ENCODE peak calls at places on chromosome 22, in five cellular contexts. One of them, this sample, is unnamed.

GRCh38 chr22:44440224-44441160 is 57.5 kb downstream of the RTL6 start:
- DNase-seq in iPS-NIHi11: no peak
- DNase-seq in activated naive CD4-positive, alpha-beta T cell treated with anti-CD3 and anti-CD28 coated beads for 36 hours: no peak
- DNase-seq in caudate nucleus: no peak
- DNase-seq in HFF-Myc: no peak
- DNase-seq in this sample: no peak

GRCh38 chr22:49968313-49968830 is 7.8 kb downstream of the PIM3 start:
- DNase-seq in iPS-NIHi11: peak; percentile 2
- DNase-seq in activated naive CD4-positive, alpha-beta T cell treated with anti-CD3 and anti-CD28 coated beads for 36 hours: peak; percentile 8
- DNase-seq in caudate nucleus: no peak
- DNase-seq in HFF-Myc: no peak
- DNase-seq in this sample: peak; percentile 51

GRCh38 chr22:47195156-47195675 is 432.8 kb downstream of the TBC1D22A start:
- DNase-seq in iPS-NIHi11: no peak
- DNase-seq in activated naive CD4-positive, alpha-beta T cell treated with anti-CD3 and anti-CD28 coated beads for 36 hours: no peak
- DNase-seq in caudate nucleus: no peak
- DNase-seq in HFF-Myc: no peak
- DNase-seq in this sample: no peak

GRCh38 chr22:23401111-23401909 is 178.8 kb downstream of the IGLL1 start:
- DNase-seq in iPS-NIHi11: no peak
- DNase-seq in activated naive CD4-positive, alpha-beta T cell treated with anti-CD3 and anti-CD28 coated beads for 36 hours: no peak
- DNase-seq in caudate nucleus: no peak
- DNase-seq in HFF-Myc: peak; percentile 14
- DNase-seq in this sample: no peak

GRCh38 chr22:44025171-44026065 is 1.3 kb downstream of the PARVB start:
- DNase-seq in iPS-NIHi11: no peak
- DNase-seq in activated naive CD4-positive, alpha-beta T cell treated with anti-CD3 and anti-CD28 coated beads for 36 hours: no peak
- DNase-seq in caudate nucleus: no peak
- DNase-seq in HFF-Myc: no peak
- DNase-seq in this sample: peak; percentile 56

GRCh38 chr22:37051629-37052385 is at the start of gene KCTD17:
- DNase-seq in iPS-NIHi11: peak; percentile 95
- DNase-seq in activated naive CD4-positive, alpha-beta T cell treated with anti-CD3 and anti-CD28 coated beads for 36 hours: peak; percentile 79
- DNase-seq in caudate nucleus: no peak
- DNase-seq in HFF-Myc: no peak
- DNase-seq in this sample: peak; percentile 61

GRCh38 chr22:23193420-23193819 is 13.1 kb downstream of the BCR start:
- DNase-seq in iPS-NIHi11: no peak
- DNase-seq in activated naive CD4-positive, alpha-beta T cell treated with anti-CD3 and anti-CD28 coated beads for 36 hours: no peak
- DNase-seq in caudate nucleus: no peak
- DNase-seq in HFF-Myc: no peak
- DNase-seq in this sample: no peak

GRCh38 chr22:22022255-22022840 is 39.8 kb upstream of the TOP3B start:
- DNase-seq in iPS-NIHi11: no peak
- DNase-seq in activated naive CD4-positive, alpha-beta T cell treated with anti-CD3 and anti-CD28 coated beads for 36 hours: no peak
- DNase-seq in caudate nucleus: no peak
- DNase-seq in HFF-Myc: no peak
- DNase-seq in this sample: no peak

GRCh38 chr22:37514526-37515051 is 4.6 kb downstream of the CARD10 start:
- DNase-seq in iPS-NIHi11: no peak
- DNase-seq in activated naive CD4-positive, alpha-beta T cell treated with anti-CD3 and anti-CD28 coated beads for 36 hours: no peak
- DNase-seq in caudate nucleus: no peak
- DNase-seq in HFF-Myc: no peak
- DNase-seq in this sample: no peak

GRCh38 chr22:49532831-49533802 is 294.6 kb downstream of the BRD1 start:
- DNase-seq in iPS-NIHi11: no peak
- DNase-seq in activated naive CD4-positive, alpha-beta T cell treated with anti-CD3 and anti-CD28 coated beads for 36 hours: no peak
- DNase-seq in caudate nucleus: no peak
- DNase-seq in HFF-Myc: no peak
- DNase-seq in this sample: no peak

GRCh38 chr22:44437493-44438015 is 60.5 kb downstream of the RTL6 start:
- DNase-seq in iPS-NIHi11: no peak
- DNase-seq in activated naive CD4-positive, alpha-beta T cell treated with anti-CD3 and anti-CD28 coated beads for 36 hours: no peak
- DNase-seq in caudate nucleus: no peak
- DNase-seq in HFF-Myc: no peak
- DNase-seq in this sample: no peak

GRCh38 chr22:17451251-17451765 is 82.0 kb downstream of the CECR2 start:
- DNase-seq in iPS-NIHi11: no peak
- DNase-seq in activated naive CD4-positive, alpha-beta T cell treated with anti-CD3 and anti-CD28 coated beads for 36 hours: no peak
- DNase-seq in caudate nucleus: no peak
- DNase-seq in HFF-Myc: no peak
- DNase-seq in this sample: no peak

GRCh38 chr22:38244106-38244505 is 28.7 kb downstream of the TMEM184B start:
- DNase-seq in iPS-NIHi11: no peak
- DNase-seq in activated naive CD4-positive, alpha-beta T cell treated with anti-CD3 and anti-CD28 coated beads for 36 hours: no peak
- DNase-seq in caudate nucleus: no peak
- DNase-seq in HFF-Myc: no peak
- DNase-seq in this sample: no peak

GRCh38 chr22:20011993-20012740 is 4.5 kb downstream of the ARVCF start:
- DNase-seq in iPS-NIHi11: no peak
- DNase-seq in activated naive CD4-positive, alpha-beta T cell treated with anti-CD3 and anti-CD28 coated beads for 36 hours: no peak
- DNase-seq in caudate nucleus: no peak
- DNase-seq in HFF-Myc: no peak
- DNase-seq in this sample: no peak

GRCh38 chr22:22085702-22086500 is 103.3 kb upstream of the TOP3B start:
- DNase-seq in iPS-NIHi11: no peak
- DNase-seq in activated naive CD4-positive, alpha-beta T cell treated with anti-CD3 and anti-CD28 coated beads for 36 hours: no peak
- DNase-seq in caudate nucleus: no peak
- DNase-seq in HFF-Myc: no peak
- DNase-seq in this sample: no peak

GRCh38 chr22:32205974-32206773 is 1.3 kb upstream of the RFPL2 start:
- DNase-seq in iPS-NIHi11: peak; percentile 69
- DNase-seq in activated naive CD4-positive, alpha-beta T cell treated with anti-CD3 and anti-CD28 coated beads for 36 hours: no peak
- DNase-seq in caudate nucleus: no peak
- DNase-seq in HFF-Myc: no peak
- DNase-seq in this sample: no peak

GRCh38 chr22:45098056-45098455 is 65.7 kb upstream of the NUP50 start:
- DNase-seq in iPS-NIHi11: no peak
- DNase-seq in activated naive CD4-positive, alpha-beta T cell treated with anti-CD3 and anti-CD28 coated beads for 36 hours: no peak
- DNase-seq in caudate nucleus: no peak
- DNase-seq in HFF-Myc: no peak
- DNase-seq in this sample: no peak